ENCODE peak calls at places on chromosomes 2 and 18, in five cellular contexts. One of them, this sample, is unnamed.

GRCh38 chr2:200467806-200468686 is 41.8 kb downstream of the KCTD18 start:
- DNase-seq in CD8-positive, alpha-beta memory T cell: peak
- DNase-seq in dorsolateral prefrontal cortex: no peak
- DNase-seq in tibial nerve: no peak
- DNase-seq in gastrocnemius medialis: no peak
- DNase-seq in this sample: no peak

GRCh38 chr2:186426153-186427016 is 59.7 kb upstream of the ZC3H15 start:
- DNase-seq in dorsolateral prefrontal cortex: no peak
- DNase-seq in tibial nerve: no peak
- DNase-seq in gastrocnemius medialis: no peak
- DNase-seq in CD8-positive, alpha-beta memory T cell: no peak
- DNase-seq in this sample: no peak

GRCh38 chr18:25050605-25051004 is 301.4 kb downstream of the ZNF521 start:
- DNase-seq in gastrocnemius medialis: no peak
- DNase-seq in dorsolateral prefrontal cortex: no peak
- DNase-seq in CD8-positive, alpha-beta memory T cell: no peak
- DNase-seq in tibial nerve: no peak
- DNase-seq in this sample: no peak

GRCh38 chr2:64214281-64215115 is 70.3 kb upstream of the PELI1 start:
- DNase-seq in tibial nerve: no peak
- DNase-seq in gastrocnemius medialis: no peak
- DNase-seq in CD8-positive, alpha-beta memory T cell: peak
- DNase-seq in dorsolateral prefrontal cortex: no peak
- DNase-seq in this sample: no peak

GRCh38 chr18:38487521-38487920 is 921.9 kb upstream of the CELF4 start:
- DNase-seq in dorsolateral prefrontal cortex: no peak
- DNase-seq in gastrocnemius medialis: no peak
- DNase-seq in tibial nerve: no peak
- DNase-seq in CD8-positive, alpha-beta memory T cell: no peak
- DNase-seq in this sample: no peak

GRCh38 chr2:204897561-204897960 is 352.3 kb downstream of the PARD3B start:
- DNase-seq in CD8-positive, alpha-beta memory T cell: no peak
- DNase-seq in gastrocnemius medialis: no peak
- DNase-seq in tibial nerve: no peak
- DNase-seq in dorsolateral prefrontal cortex: no peak
- DNase-seq in this sample: no peak

GRCh38 chr2:167331636-167332232 is 443.5 kb downstream of the XIRP2 start:
- DNase-seq in tibial nerve: no peak
- DNase-seq in dorsolateral prefrontal cortex: no peak
- DNase-seq in gastrocnemius medialis: no peak
- DNase-seq in CD8-positive, alpha-beta memory T cell: no peak
- DNase-seq in this sample: no peak

GRCh38 chr2:190637331-190637734 is 11.6 kb upstream of the NAB1 start:
- DNase-seq in dorsolateral prefrontal cortex: no peak
- DNase-seq in CD8-positive, alpha-beta memory T cell: no peak
- DNase-seq in tibial nerve: no peak
- DNase-seq in gastrocnemius medialis: no peak
- DNase-seq in this sample: no peak

GRCh38 chr2:98787700-98788099 is 56.8 kb upstream of the MGAT4A start:
- DNase-seq in CD8-positive, alpha-beta memory T cell: no peak
- DNase-seq in gastrocnemius medialis: no peak
- DNase-seq in tibial nerve: no peak
- DNase-seq in dorsolateral prefrontal cortex: no peak
- DNase-seq in this sample: no peak

GRCh38 chr2:15069149-15069548 is 436.6 kb downstream of the LRATD1 start:
- DNase-seq in dorsolateral prefrontal cortex: no peak
- DNase-seq in tibial nerve: no peak
- DNase-seq in CD8-positive, alpha-beta memory T cell: no peak
- DNase-seq in gastrocnemius medialis: no peak
- DNase-seq in this sample: no peak

GRCh38 chr2:186486651-186487647 is 889 bp downstream of the ZC3H15 start:
- DNase-seq in dorsolateral prefrontal cortex: no peak
- DNase-seq in CD8-positive, alpha-beta memory T cell: no peak
- DNase-seq in gastrocnemius medialis: no peak
- DNase-seq in tibial nerve: no peak
- DNase-seq in this sample: no peak

GRCh38 chr2:19861771-19862170 is 40.0 kb downstream of the TTC32 start:
- DNase-seq in CD8-positive, alpha-beta memory T cell: no peak
- DNase-seq in gastrocnemius medialis: no peak
- DNase-seq in tibial nerve: no peak
- DNase-seq in dorsolateral prefrontal cortex: no peak
- DNase-seq in this sample: no peak

GRCh38 chr18:67783215-67783946 is 266.9 kb upstream of the DSEL start:
- DNase-seq in CD8-positive, alpha-beta memory T cell: no peak
- DNase-seq in tibial nerve: no peak
- DNase-seq in dorsolateral prefrontal cortex: no peak
- DNase-seq in gastrocnemius medialis: no peak
- DNase-seq in this sample: no peak

GRCh38 chr2:126827371-126827770 is 71.3 kb upstream of the TEX51 start:
- DNase-seq in gastrocnemius medialis: no peak
- DNase-seq in CD8-positive, alpha-beta memory T cell: no peak
- DNase-seq in dorsolateral prefrontal cortex: no peak
- DNase-seq in tibial nerve: no peak
- DNase-seq in this sample: peak

GRCh38 chr2:145058457-145058856 is 538.5 kb upstream of the ZEB2 start:
- DNase-seq in tibial nerve: no peak
- DNase-seq in CD8-positive, alpha-beta memory T cell: no peak
- DNase-seq in gastrocnemius medialis: no peak
- DNase-seq in dorsolateral prefrontal cortex: no peak
- DNase-seq in this sample: no peak

GRCh38 chr18:6352275-6352674 is 62.4 kb downstream of the L3MBTL4 start:
- DNase-seq in gastrocnemius medialis: no peak
- DNase-seq in CD8-positive, alpha-beta memory T cell: no peak
- DNase-seq in dorsolateral prefrontal cortex: no peak
- DNase-seq in tibial nerve: no peak
- DNase-seq in this sample: no peak

GRCh38 chr2:45857848-45858520 is 206.5 kb downstream of the PRKCE start:
- DNase-seq in CD8-positive, alpha-beta memory T cell: no peak
- DNase-seq in dorsolateral prefrontal cortex: no peak
- DNase-seq in tibial nerve: no peak
- DNase-seq in gastrocnemius medialis: no peak
- DNase-seq in this sample: no peak

GRCh38 chr18:68679531-68679930 is 35.4 kb downstream of the TMX3 start:
- DNase-seq in tibial nerve: no peak
- DNase-seq in dorsolateral prefrontal cortex: no peak
- DNase-seq in CD8-positive, alpha-beta memory T cell: no peak
- DNase-seq in gastrocnemius medialis: no peak
- DNase-seq in this sample: no peak

DNA sequence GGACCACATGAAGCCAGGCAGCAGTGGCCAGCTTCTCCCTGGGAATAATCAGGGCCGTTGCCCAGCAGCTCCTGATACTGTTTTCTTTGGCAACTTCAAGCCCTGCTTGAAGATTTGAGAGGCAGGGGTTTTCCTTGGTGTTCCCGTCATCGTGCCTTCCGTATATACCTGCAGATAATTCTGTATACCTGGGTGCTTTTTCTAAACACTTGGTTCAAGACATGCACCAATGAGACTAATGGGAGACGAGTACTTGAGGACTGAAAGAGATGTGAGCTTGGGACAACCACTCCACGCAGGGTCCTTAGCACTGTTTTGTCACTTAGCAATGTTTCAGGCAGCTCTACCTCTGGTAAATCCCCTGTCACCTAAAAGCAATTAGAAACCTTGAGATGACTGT is 118.8 kb downstream of the RTN4 start:
- DNase-seq in tibial nerve: no peak
- DNase-seq in dorsolateral prefrontal cortex: no peak
- DNase-seq in gastrocnemius medialis: no peak
- DNase-seq in CD8-positive, alpha-beta memory T cell: no peak
- DNase-seq in this sample: no peak
- H3K27ac ChIP-seq in tibial nerve: no peak
- H3K27ac ChIP-seq in dorsolateral prefrontal cortex: no peak
- H3K27ac ChIP-seq in gastrocnemius medialis: no peak
- H3K27ac ChIP-seq in CD8-positive, alpha-beta memory T cell: no peak
- H3K27ac ChIP-seq in this sample: no peak

GRCh38 chr2:113201496-113202304 is 27.9 kb downstream of the PSD4 start:
- DNase-seq in dorsolateral prefrontal cortex: no peak
- DNase-seq in gastrocnemius medialis: no peak
- DNase-seq in tibial nerve: no peak
- DNase-seq in CD8-positive, alpha-beta memory T cell: no peak
- DNase-seq in this sample: no peak
- H3K27ac ChIP-seq in dorsolateral prefrontal cortex: no peak
- H3K27ac ChIP-seq in gastrocnemius medialis: no peak
- H3K27ac ChIP-seq in tibial nerve: peak
- H3K27ac ChIP-seq in CD8-positive, alpha-beta memory T cell: no peak
- H3K27ac ChIP-seq in this sample: no peak

GRCh38 chr2:199348871-199349270 is 108.9 kb downstream of the SATB2 start:
- DNase-seq in dorsolateral prefrontal cortex: no peak
- DNase-seq in tibial nerve: no peak
- DNase-seq in CD8-positive, alpha-beta memory T cell: no peak
- DNase-seq in gastrocnemius medialis: no peak
- DNase-seq in this sample: no peak
- H3K27ac ChIP-seq in dorsolateral prefrontal cortex: peak
- H3K27ac ChIP-seq in tibial nerve: no peak
- H3K27ac ChIP-seq in CD8-positive, alpha-beta memory T cell: no peak
- H3K27ac ChIP-seq in gastrocnemius medialis: no peak
- H3K27ac ChIP-seq in this sample: no peak

DNA sequence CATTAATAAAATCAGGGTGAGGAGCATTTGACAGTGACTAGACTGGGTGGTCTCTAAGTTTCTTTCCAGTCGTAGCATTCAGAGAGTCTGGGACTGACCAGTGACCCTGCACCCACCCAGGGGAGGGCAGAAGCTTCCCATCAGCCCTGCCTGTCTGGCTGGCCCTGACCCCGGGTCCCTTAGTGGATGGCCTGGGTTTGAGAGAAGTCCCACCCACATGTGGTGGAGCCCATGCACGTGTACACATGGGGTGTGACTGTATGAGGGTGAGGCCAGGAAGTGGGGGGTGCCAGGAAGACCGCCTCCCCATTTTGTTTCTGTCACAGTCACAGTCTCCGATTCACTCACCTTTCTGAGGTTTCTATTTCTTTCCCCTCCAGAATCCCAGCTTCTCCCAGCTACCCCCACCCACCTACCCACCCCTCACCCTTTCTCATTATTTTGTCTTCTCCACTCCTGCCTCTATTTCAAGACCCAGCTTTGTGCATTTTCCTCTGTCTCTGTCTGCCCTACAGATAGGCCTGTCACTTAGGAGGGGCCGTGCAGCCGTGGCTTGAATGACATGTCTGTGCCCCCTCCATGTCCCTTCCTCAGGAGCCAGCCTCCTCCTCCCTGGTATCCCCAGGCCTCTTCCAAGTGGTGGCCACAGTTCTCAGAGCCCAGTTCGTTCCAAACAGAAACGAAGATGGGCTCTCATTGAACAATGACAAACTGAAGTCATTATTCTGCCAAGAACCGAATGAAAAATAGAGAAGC is 13.6 kb downstream of the CIB4 start:
- DNase-seq in CD8-positive, alpha-beta memory T cell: no peak
- DNase-seq in tibial nerve: no peak
- DNase-seq in gastrocnemius medialis: no peak
- DNase-seq in dorsolateral prefrontal cortex: no peak
- DNase-seq in this sample: no peak
- H3K27ac ChIP-seq in CD8-positive, alpha-beta memory T cell: no peak
- H3K27ac ChIP-seq in tibial nerve: no peak
- H3K27ac ChIP-seq in gastrocnemius medialis: no peak
- H3K27ac ChIP-seq in dorsolateral prefrontal cortex: no peak
- H3K27ac ChIP-seq in this sample: no peak

GRCh38 chr18:74898965-74899364 is 301.3 kb downstream of the ZNF407 start:
- DNase-seq in tibial nerve: no peak
- DNase-seq in gastrocnemius medialis: no peak
- DNase-seq in CD8-positive, alpha-beta memory T cell: no peak
- DNase-seq in dorsolateral prefrontal cortex: no peak
- DNase-seq in this sample: no peak
- H3K27ac ChIP-seq in tibial nerve: no peak
- H3K27ac ChIP-seq in gastrocnemius medialis: no peak
- H3K27ac ChIP-seq in CD8-positive, alpha-beta memory T cell: no peak
- H3K27ac ChIP-seq in dorsolateral prefrontal cortex: no peak
- H3K27ac ChIP-seq in this sample: no peak

GRCh38 chr2:7671312-7671711 is 754.1 kb downstream of the RNF144A start:
- DNase-seq in tibial nerve: peak
- DNase-seq in dorsolateral prefrontal cortex: no peak
- DNase-seq in gastrocnemius medialis: peak
- DNase-seq in CD8-positive, alpha-beta memory T cell: no peak
- DNase-seq in this sample: no peak
- H3K27ac ChIP-seq in tibial nerve: no peak
- H3K27ac ChIP-seq in dorsolateral prefrontal cortex: no peak
- H3K27ac ChIP-seq in gastrocnemius medialis: no peak
- H3K27ac ChIP-seq in CD8-positive, alpha-beta memory T cell: no peak
- H3K27ac ChIP-seq in this sample: no peak

DNA sequence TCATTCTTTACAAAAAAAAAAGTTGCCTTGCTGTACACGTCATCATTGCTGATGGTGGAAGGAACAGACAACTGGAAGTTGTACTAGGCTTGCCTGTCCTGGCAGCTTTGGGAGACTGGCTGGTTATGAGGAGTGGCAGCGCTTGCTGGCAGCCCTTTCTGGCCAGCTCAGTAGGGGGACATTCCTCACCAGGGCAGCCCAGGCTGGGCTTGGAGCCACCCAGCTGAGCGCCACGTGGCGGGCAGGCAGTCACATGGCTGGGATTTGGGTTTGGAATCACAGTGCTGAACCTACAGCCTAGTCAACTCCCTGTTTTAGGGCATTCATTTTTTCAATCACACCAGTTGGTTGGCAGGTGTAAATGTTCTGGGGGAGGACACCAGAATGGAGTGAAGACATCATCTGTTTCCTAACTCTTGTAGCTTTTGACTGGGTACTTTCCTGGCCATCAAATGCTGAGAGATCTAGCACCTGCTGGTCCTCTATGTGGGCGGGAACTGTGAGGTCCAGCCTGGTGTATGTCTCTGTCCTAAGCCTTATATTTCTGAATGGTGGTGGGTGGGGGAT is 139.3 kb downstream of the SETBP1 start:
- DNase-seq in gastrocnemius medialis: peak
- DNase-seq in CD8-positive, alpha-beta memory T cell: no peak
- DNase-seq in dorsolateral prefrontal cortex: peak
- DNase-seq in tibial nerve: no peak
- DNase-seq in this sample: peak
- H3K27ac ChIP-seq in gastrocnemius medialis: peak
- H3K27ac ChIP-seq in CD8-positive, alpha-beta memory T cell: no peak
- H3K27ac ChIP-seq in dorsolateral prefrontal cortex: no peak
- H3K27ac ChIP-seq in tibial nerve: no peak
- H3K27ac ChIP-seq in this sample: no peak

GRCh38 chr2:119723121-119723635 is 36.5 kb upstream of the PTPN4 start:
- DNase-seq in dorsolateral prefrontal cortex: peak
- DNase-seq in CD8-positive, alpha-beta memory T cell: no peak
- DNase-seq in gastrocnemius medialis: no peak
- DNase-seq in tibial nerve: no peak
- DNase-seq in this sample: no peak
- H3K27ac ChIP-seq in dorsolateral prefrontal cortex: no peak
- H3K27ac ChIP-seq in CD8-positive, alpha-beta memory T cell: no peak
- H3K27ac ChIP-seq in gastrocnemius medialis: peak
- H3K27ac ChIP-seq in tibial nerve: no peak
- H3K27ac ChIP-seq in this sample: no peak